ENCODE peak calls at places on chromosomes 5 and 9, in four cellular contexts. M, I, H and U are unnamed samples.

GRCh38 chr5:27093296-27093695 is 54.9 kb upstream of the CDH9 start:
- DNase-seq in M (no peak), I (no peak), H (no peak), U (no peak)

GRCh38 chr9:130172858-130173461 is 756 bp downstream of the NCS1 start:
- DNase-seq in I (no peak), H (no peak), M (peak; percentile 38), U (no peak)

GRCh38 chr9:649128-650074 is 192.1 kb upstream of the DMRT1 start:
- DNase-seq in M (no peak), H (no peak), I (no peak), U (no peak)

GRCh38 chr9:99743455-99743854 is 78.2 kb upstream of the NR4A3 start:
- DNase-seq in I (no peak), M (no peak), H (no peak), U (no peak)

GRCh38 chr5:76500633-76501393 is 97.7 kb downstream of the IQGAP2 start:
- DNase-seq in H (no peak), I (no peak), M (no peak), U (no peak)

GRCh38 chr5:141757402-141757801 is 75.4 kb upstream of the ARAP3 start:
- DNase-seq in M (peak; percentile 50), H (no peak), I (no peak), U (peak; percentile 34)

GRCh38 chr5:33892419-33893151 is 795 bp upstream of the ADAMTS12 start:
- DNase-seq in H (no peak), M (no peak), I (peak; percentile 2), U (no peak)

GRCh38 chr5:35438786-35439185 is 178.9 kb upstream of the SPEF2 start:
- DNase-seq in I (no peak), H (no peak), M (no peak), U (no peak)

GRCh38 chr9:126058631-126059030 is 268.0 kb upstream of the MVB12B start:
- DNase-seq in H (no peak), M (no peak), I (no peak), U (no peak)

GRCh38 chr5:38601843-38602424 is 45.5 kb upstream of the LIFR start:
- DNase-seq in M (no peak), I (no peak), H (no peak), U (no peak)

GRCh38 chr5:87195616-87196015 is 72.1 kb upstream of the RASA1 start:
- DNase-seq in H (no peak), M (no peak), I (no peak), U (no peak)

GRCh38 chr5:19806756-19807155 is 181.2 kb downstream of the CDH18 start:
- DNase-seq in I (no peak), M (no peak), H (no peak), U (no peak)

GRCh38 chr5:172007153-172007794 is 836 bp upstream of the FBXW11 start:
- DNase-seq in M (peak; percentile 18), I (peak; percentile 7), H (no peak), U (no peak)

DNA sequence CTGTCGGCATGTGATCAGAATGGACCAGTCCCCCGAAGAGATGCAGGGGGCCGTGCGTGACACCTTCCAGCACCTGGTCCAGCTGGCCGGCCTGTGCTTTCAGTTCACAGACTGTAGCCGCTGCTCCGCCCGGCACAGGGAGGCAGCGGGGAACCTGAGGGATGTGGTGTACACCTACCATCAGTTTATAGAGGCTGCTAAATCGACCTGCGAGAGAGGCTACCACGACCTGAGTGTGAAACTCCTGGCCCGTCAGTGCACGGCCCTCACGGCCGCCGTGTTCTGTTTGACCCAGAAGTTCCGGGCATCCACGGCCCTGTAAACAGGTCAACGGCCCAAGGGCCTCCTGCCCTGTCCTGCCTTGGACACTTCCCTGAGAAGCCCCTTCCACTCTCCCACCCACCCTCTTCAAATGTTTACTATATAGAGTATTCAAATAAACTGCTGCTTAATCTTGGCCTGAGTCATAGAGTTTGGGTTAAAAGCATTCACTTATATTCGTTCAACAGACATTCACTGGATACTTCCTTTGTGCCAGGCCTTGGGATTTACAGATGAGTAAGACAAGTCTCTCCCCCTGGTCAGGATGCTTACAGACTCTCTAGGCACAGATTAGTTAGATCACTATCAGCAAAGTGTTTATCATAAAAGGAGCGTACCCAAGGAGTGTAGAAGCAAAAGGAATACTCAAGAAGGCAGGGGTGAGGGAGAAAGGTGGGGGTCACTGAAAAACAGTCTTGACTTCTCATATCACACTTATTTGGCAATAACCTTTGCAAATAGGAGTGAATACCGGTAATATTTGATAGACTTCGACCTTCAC is 6.9 kb upstream of the TRMT10B start:
- DNase-seq in M (no peak), H (no peak), I (no peak), U (no peak)
- TF ChIP-seq FOXK2 in M (no peak), H (no peak), I (no peak), U (no peak)

DNA sequence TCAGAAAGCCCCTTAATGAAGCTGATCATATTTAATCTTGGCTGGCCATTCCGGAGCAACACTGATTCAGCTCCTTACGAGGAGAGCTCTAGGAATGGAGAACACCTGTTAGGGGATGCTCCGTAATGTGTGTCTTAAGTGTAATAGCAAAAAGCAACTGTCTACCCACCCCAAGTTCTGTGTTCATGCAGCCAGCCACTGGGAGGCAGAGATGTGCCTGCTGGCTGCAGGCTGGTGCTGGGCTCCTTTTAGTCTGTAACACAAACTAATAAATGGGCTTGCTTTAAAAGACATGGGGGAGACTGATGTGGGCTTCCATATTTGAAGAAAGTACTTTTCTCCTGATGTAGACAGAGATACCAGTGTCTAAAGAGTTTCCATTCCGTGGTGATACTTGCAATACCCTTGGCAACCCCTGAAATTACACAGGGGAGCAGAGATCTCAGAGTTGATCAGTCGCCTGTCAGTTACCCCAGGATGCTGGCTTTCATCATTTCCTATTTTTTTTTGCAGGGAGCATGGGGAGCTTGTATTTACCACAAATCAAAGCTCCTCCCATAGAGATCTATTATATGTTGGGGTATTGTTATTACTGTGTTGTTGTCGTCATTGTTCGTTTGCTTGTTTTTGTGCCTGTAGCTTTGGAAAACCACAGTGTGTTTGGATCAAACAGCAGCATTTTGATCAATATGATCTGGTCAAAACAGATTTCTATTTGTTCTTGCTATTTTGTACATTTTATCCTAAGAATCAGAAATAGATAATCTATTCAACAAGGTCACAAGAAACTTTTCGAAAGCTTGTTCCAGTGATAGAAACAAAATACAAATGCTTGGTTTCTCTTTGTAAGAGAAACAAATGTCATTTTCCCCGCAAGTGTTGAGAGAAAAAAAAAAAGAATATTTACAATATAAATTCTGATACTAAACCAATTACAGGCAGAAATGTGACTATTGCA is 65.8 kb downstream of the MTX3 start:
- DNase-seq in H (no peak), I (no peak), M (no peak), U (no peak)
- TF ChIP-seq FOXK2 in H (no peak), I (no peak), M (no peak), U (no peak)

GRCh38 chr9:35254237-35254636 is 92.4 kb downstream of the UNC13B start:
- DNase-seq in H (no peak), I (no peak), M (no peak), U (no peak)
- TF ChIP-seq FOXK2 in H (no peak), I (no peak), M (no peak), U (no peak)

GRCh38 chr5:54471398-54471797 is 15.9 kb downstream of the HSPB3 start:
- DNase-seq in H (no peak), I (no peak), M (no peak), U (no peak)

GRCh38 chr5:54470191-54470590 is 14.7 kb downstream of the HSPB3 start:
- DNase-seq in H (no peak), I (no peak), M (no peak), U (no peak)

GRCh38 chr5:54463696-54464095 is 8.2 kb downstream of the HSPB3 start:
- DNase-seq in I (no peak), H (no peak), M (no peak), U (no peak)

GRCh38 chr5:54470677-54471076 is 15.2 kb downstream of the HSPB3 start:
- DNase-seq in I (no peak), H (no peak), M (no peak), U (no peak)

DNA sequence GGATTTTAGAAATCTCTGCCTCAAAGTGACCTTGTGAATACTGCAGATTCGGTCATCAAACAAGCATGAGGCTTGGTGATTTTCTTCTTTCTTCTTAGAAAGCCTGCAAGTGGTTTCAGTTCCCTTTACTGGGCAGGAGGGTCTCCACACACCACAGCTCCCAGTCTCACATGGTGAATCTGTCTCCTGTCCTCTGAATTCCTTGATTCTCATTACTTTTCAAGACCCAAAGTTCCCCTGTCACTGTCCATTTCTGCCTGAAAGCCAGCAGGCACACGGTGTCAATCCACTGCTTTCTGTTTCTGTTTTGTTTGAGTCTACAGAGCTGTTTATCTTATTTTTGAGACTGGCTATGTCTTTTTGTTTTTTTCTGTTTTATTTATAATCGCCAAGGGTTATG is 14.2 kb downstream of the HSPB3 start:
- DNase-seq in I (no peak), M (no peak), H (peak; percentile 40), U (no peak)
- TF ChIP-seq FOXK2 in I (no peak), M (no peak), H (no peak), U (no peak)

GRCh38 chr9:137620581-137620980 is 1.8 kb downstream of the EHMT1 start:
- DNase-seq in H (no peak), M (no peak), I (no peak), U (no peak)

GRCh38 chr9:137618105-137619067 is at the start of gene EHMT1:
- DNase-seq in M (peak; percentile 98), I (peak; percentile 67), H (peak; percentile 32), U (peak; percentile 98)

GRCh38 chr9:137615387-137615871 is 3.4 kb upstream of the EHMT1 start:
- DNase-seq in M (no peak), I (no peak), H (no peak), U (no peak)

GRCh38 chr9:137621131-137621757 is 2.4 kb downstream of the EHMT1 start:
- DNase-seq in I (no peak), H (no peak), M (no peak), U (no peak)

DNA sequence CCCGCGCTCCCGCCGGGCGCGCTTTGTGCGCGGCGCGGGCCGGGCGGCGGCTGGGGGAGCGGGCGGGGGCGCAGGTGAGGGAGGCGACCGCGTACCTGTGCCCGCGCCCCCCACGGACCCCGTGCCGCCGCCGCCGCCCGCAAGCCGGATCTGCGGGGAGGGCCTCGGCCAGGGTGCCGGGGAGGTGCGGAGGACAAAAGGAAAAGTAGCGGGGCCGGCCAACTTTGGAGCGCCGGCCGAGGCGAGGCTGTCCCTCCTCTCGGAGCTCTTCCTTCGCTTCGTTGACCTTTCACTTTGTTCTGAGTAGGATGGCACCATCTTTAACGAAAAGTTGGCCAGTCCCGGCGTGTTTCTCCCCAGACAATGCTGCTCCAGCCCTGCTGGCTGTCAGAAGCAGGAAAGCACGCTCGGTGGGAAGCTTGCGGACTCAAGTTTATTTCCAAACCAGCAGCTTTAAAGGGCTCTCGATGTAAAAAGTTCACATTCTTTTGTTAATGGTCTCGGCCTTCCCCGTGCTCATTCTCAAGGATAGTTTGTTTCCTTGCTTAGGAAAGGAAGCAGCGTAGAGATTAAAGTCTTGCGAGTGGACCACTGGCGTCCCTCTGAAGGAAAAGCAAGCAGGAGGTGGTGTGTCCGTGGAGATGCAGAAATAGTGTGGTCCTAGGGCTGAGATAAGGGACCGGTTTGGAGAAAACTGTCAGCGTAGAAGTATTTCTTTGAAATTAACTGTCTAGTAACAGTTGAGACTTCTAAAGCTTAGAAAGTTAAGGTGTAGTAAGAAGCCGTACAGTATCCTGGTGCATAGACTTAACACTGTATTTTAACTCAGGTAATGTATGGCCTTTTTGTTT is 660 bp downstream of the EHMT1 start:
- DNase-seq in I (no peak), H (no peak), M (peak; percentile 50), U (no peak)
- TF ChIP-seq FOXK2 in I (no peak), H (no peak), M (no peak), U (no peak)

GRCh38 chr5:68225911-68226563 is 10.5 kb downstream of the PIK3R1 start:
- DNase-seq in M (no peak), I (no peak), H (no peak), U (no peak)
- TF ChIP-seq FOXK2 in M (no peak), I (no peak), H (no peak), U (no peak)

GRCh38 chr5:9455826-9456434 is 89.9 kb downstream of the SEMA5A start:
- DNase-seq in I (no peak), M (no peak), H (no peak), U (no peak)
- TF ChIP-seq FOXK2 in I (no peak), M (no peak), H (no peak), U (no peak)